ENCODE peak calls at places on chromosomes 16 and 17, in five cellular contexts. T is GM23338, J is AG09319, O is fibroblast of lung, V is gastrocnemius medialis. I is an unnamed sample.

GRCh38 chr17:5584971-5585794 is 874 bp upstream of the NLRP1 start:
- DNase-seq in T (peak), V (no peak), J (peak), O (peak), I (no peak)

GRCh38 chr16:23836078-23836403 is 258 bp downstream of the PRKCB start:
- DNase-seq in J (no peak), V (no peak), O (no peak), T (no peak), I (no peak)

GRCh38 chr17:42814633-42815399 is 9.3 kb downstream of the BECN1 start:
- DNase-seq in V (no peak), J (no peak), T (no peak), O (peak), I (no peak)

GRCh38 chr17:35743911-35744328 is 9.1 kb downstream of the GAS2L2 start:
- DNase-seq in J (no peak), V (no peak), T (peak), O (peak), I (no peak)

GRCh38 chr16:48146710-48147109 is 9.1 kb downstream of the ABCC12 start:
- DNase-seq in V (no peak), O (no peak), J (no peak), T (no peak), I (no peak)

GRCh38 chr16:79067600-79067999 is 532.9 kb downstream of the MAF start:
- DNase-seq in T (no peak), J (no peak), V (no peak), O (peak), I (no peak)

GRCh38 chr17:74610108-74610507 is 13.4 kb downstream of the CD300E start:
- DNase-seq in V (no peak), J (no peak), O (no peak), T (peak), I (no peak)

GRCh38 chr16:11100239-11100750 is 155.7 kb downstream of the SOCS1 start:
- DNase-seq in V (no peak), O (peak), J (peak), T (peak), I (peak)

GRCh38 chr16:86984286-86984685 is 332.9 kb downstream of the C16orf95 start:
- DNase-seq in T (no peak), V (no peak), J (no peak), O (no peak), I (no peak)

GRCh38 chr16:9527976-9528375 is 436.5 kb downstream of the HAPSTR1 start:
- DNase-seq in O (no peak), T (peak), J (no peak), V (no peak), I (no peak)

GRCh38 chr16:20763461-20764232 is at the start of gene ACSM3:
- DNase-seq in O (peak), J (peak), V (no peak), T (peak), I (peak)

GRCh38 chr17:82750241-82750905 is 1.5 kb upstream of the TBCD start:
- DNase-seq in T (peak), O (no peak), V (no peak), J (no peak), I (no peak)

GRCh38 chr17:55330344-55330933 is 65.7 kb downstream of the HLF start:
- DNase-seq in J (no peak), V (no peak), T (no peak), O (no peak), I (no peak)

GRCh38 chr16:89374393-89374948 is 115.9 kb downstream of the ANKRD11 start:
- DNase-seq in O (peak), T (peak), J (no peak), V (no peak), I (no peak)

GRCh38 chr16:55480228-55480655 is 1.2 kb downstream of the MMP2 start:
- DNase-seq in V (peak), O (peak), T (peak), J (peak), I (no peak)

GRCh38 chr16:87895641-87896141 is 26.4 kb upstream of the SLC7A5 start:
- DNase-seq in O (peak), J (no peak), T (no peak), V (no peak), I (peak)

GRCh38 chr16:29820730-29821662 is 734 bp downstream of the MVP start:
- DNase-seq in T (no peak), O (no peak), J (no peak), V (no peak), I (peak)

GRCh38 chr17:76268991-76269981 is 4.1 kb downstream of the UBALD2 start:
- DNase-seq in V (no peak), T (peak), O (no peak), J (no peak), I (peak)

GRCh38 chr16:69599731-69600130 is 34.0 kb downstream of the NFAT5 start:
- DNase-seq in T (no peak), V (no peak), O (no peak), J (no peak), I (no peak)

GRCh38 chr16:87701066-87701425 is 64.7 kb downstream of the KLHDC4 start:
- DNase-seq in J (no peak), V (no peak), T (no peak), O (no peak), I (no peak)

I was measured in activated T-cell treated with anti-CD3 and anti-CD28 coated beads, Interleukin-2, amount 50 U/mL, for 48 hours.